ENCODE peak calls at places on chromosomes 1 and 21, in six cellular contexts. L, T, H, O, K and R are unnamed samples.

GRCh38 chr1:85297538-85297854 is 21.1 kb upstream of the BCL10 start:
- DNase-seq in L (no peak), T (no peak), H (no peak), O (no peak), K (no peak), R (no peak)

GRCh38 chr1:110214454-110215404 is 4.6 kb downstream of the KCNC4 start:
- DNase-seq in L (no peak), T (peak; percentile 9), H (no peak), O (no peak), K (no peak), R (no peak)

GRCh38 chr21:32099812-32100416 is 178.9 kb downstream of the MIS18A start:
- DNase-seq in L (no peak), T (peak; percentile 24), H (no peak), O (no peak), K (no peak), R (no peak)

GRCh38 chr1:93680121-93681094 is 1.2 kb downstream of the BCAR3 start:
- DNase-seq in L (peak; percentile 74), T (peak; percentile 91), H (peak; percentile 92), O (peak; percentile 63), K (peak; percentile 82), R (peak; percentile 86)

GRCh38 chr1:103779932-103780331 is 30.2 kb downstream of the AMY1C start:
- DNase-seq in L (no peak), T (no peak), H (no peak), O (no peak), K (no peak), R (no peak)

GRCh38 chr1:6727535-6727934 is 25.9 kb upstream of the DNAJC11 start:
- DNase-seq in L (peak; percentile 52), T (peak; percentile 54), H (peak; percentile 36), O (peak; percentile 30), K (no peak), R (peak; percentile 61)

GRCh38 chr1:46587072-46587471 is 17.0 kb downstream of the MKNK1 start:
- DNase-seq in L (no peak), T (no peak), H (no peak), O (peak; percentile 46), K (no peak), R (peak; percentile 36)

GRCh38 chr1:224333309-224333926 is 3.4 kb upstream of the NVL start:
- DNase-seq in L (no peak), T (peak; percentile 64), H (no peak), O (no peak), K (no peak), R (no peak)

GRCh38 chr1:15384301-15384901 is 25.3 kb upstream of the EFHD2 start:
- DNase-seq in L (no peak), T (no peak), H (no peak), O (no peak), K (no peak), R (peak; percentile 26)

GRCh38 chr1:19864304-19865160 is 17.7 kb upstream of the OTUD3 start:
- DNase-seq in L (no peak), T (no peak), H (no peak), O (no peak), K (no peak), R (no peak)

GRCh38 chr1:228097333-228098081 is 5.6 kb downstream of the C1orf35 start:
- DNase-seq in L (no peak), T (no peak), H (no peak), O (no peak), K (no peak), R (no peak)

GRCh38 chr1:89567797-89568196 is 43.2 kb downstream of the LRRC8B start:
- DNase-seq in L (no peak), T (no peak), H (no peak), O (no peak), K (no peak), R (no peak)

GRCh38 chr1:59083946-59084865 is 212.7 kb upstream of the FGGY start:
- DNase-seq in L (no peak), T (peak; percentile 41), H (no peak), O (no peak), K (no peak), R (no peak)

GRCh38 chr1:53256744-53257453 is 18.6 kb upstream of the MAGOH start:
- DNase-seq in L (no peak), T (no peak), H (no peak), O (no peak), K (no peak), R (no peak)

GRCh38 chr1:22889213-22889827 is 83.3 kb downstream of the LACTBL1 start:
- DNase-seq in L (no peak), T (peak; percentile 51), H (peak; percentile 41), O (no peak), K (no peak), R (no peak)

GRCh38 chr1:53080041-53080440 is 18.0 kb downstream of the PODN start:
- DNase-seq in L (no peak), T (no peak), H (no peak), O (no peak), K (no peak), R (no peak)

GRCh38 chr1:6184083-6184783 is 4.1 kb upstream of the CHD5 start:
- DNase-seq in L (no peak), T (no peak), H (no peak), O (no peak), K (no peak), R (no peak)

GRCh38 chr1:156608981-156609380 is 7.7 kb upstream of the GPATCH4 start:
- DNase-seq in L (no peak), T (no peak), H (no peak), O (no peak), K (no peak), R (peak; percentile 43)

GRCh38 chr21:41972511-41973205 is 18.8 kb upstream of the C2CD2 start:
- DNase-seq in L (peak; percentile 28), T (no peak), H (no peak), O (peak; percentile 2), K (no peak), R (no peak)

GRCh38 chr1:89931950-89932349 is 63.0 kb upstream of the ZNF326 start:
- DNase-seq in L (no peak), T (no peak), H (no peak), O (no peak), K (no peak), R (no peak)

GRCh38 chr1:2594001-2594640 is 7.5 kb downstream of the PRXL2B start:
- DNase-seq in L (peak; percentile 60), T (no peak), H (no peak), O (no peak), K (no peak), R (peak; percentile 65)

GRCh38 chr1:246734861-246735260 is 10.7 kb downstream of the SCCPDH start:
- DNase-seq in L (no peak), T (no peak), H (no peak), O (no peak), K (no peak), R (no peak)

GRCh38 chr1:168164771-168165170 is 14.0 kb upstream of the TIPRL start:
- DNase-seq in L (no peak), T (peak; percentile 12), H (no peak), O (no peak), K (no peak), R (no peak)

GRCh38 chr1:203650012-203650836 is 23.6 kb downstream of the ATP2B4 start:
- DNase-seq in L (peak; percentile 59), T (peak; percentile 74), H (no peak), O (no peak), K (no peak), R (peak; percentile 79)

GRCh38 chr1:903305-903704 is 20.4 kb upstream of the SAMD11 start:
- DNase-seq in L (peak; percentile 28), T (no peak), H (no peak), O (no peak), K (peak; percentile 6), R (no peak)

GRCh38 chr1:1197551-1198422 is 8.6 kb downstream of the TNFRSF18 start:
- DNase-seq in L (no peak), T (no peak), H (no peak), O (no peak), K (no peak), R (peak; percentile 7)

GRCh38 chr21:19011448-19011847 is 607.9 kb upstream of the TMPRSS15 start:
- DNase-seq in L (no peak), T (no peak), H (no peak), O (no peak), K (no peak), R (no peak)

GRCh38 chr1:243474384-243474851 is 218.6 kb downstream of the SDCCAG8 start:
- DNase-seq in L (no peak), T (no peak), H (no peak), O (no peak), K (no peak), R (no peak)

GRCh38 chr1:155499263-155499662 is 63.3 kb downstream of the ASH1L start:
- DNase-seq in L (no peak), T (peak; percentile 43), H (no peak), O (no peak), K (no peak), R (no peak)

GRCh38 chr21:38765056-38765455 is 40.7 kb upstream of the ETS2 start:
- DNase-seq in L (no peak), T (no peak), H (no peak), O (no peak), K (no peak), R (no peak)

GRCh38 chr1:29671446-29671845 is 435.1 kb downstream of the PTPRU start:
- DNase-seq in L (no peak), T (no peak), H (no peak), O (no peak), K (no peak), R (no peak)

GRCh38 chr1:167412920-167413319 is 105.4 kb downstream of the CD247 start:
- DNase-seq in L (no peak), T (no peak), H (no peak), O (no peak), K (no peak), R (no peak)

GRCh38 chr1:8352886-8353285 is 35.0 kb downstream of the SLC45A1 start:
- DNase-seq in L (no peak), T (no peak), H (no peak), O (no peak), K (no peak), R (no peak)

GRCh38 chr1:60753508-60753907 is 328.9 kb upstream of the NFIA start:
- DNase-seq in L (no peak), T (no peak), H (no peak), O (no peak), K (no peak), R (no peak)

GRCh38 chr21:35026617-35027557 is 22.2 kb downstream of the RUNX1 start:
- DNase-seq in L (peak; percentile 60), T (peak; percentile 48), H (no peak), O (no peak), K (no peak), R (peak; percentile 71)

GRCh38 chr1:10815863-10816195 is 19.4 kb upstream of the CASZ1 start:
- DNase-seq in L (no peak), T (no peak), H (no peak), O (no peak), K (no peak), R (peak; percentile 68)
- TF ChIP-seq POLR2A in L (no peak), T (no peak), H (no peak), O (no peak), K (no peak), R (no peak)

GRCh38 chr1:55232448-55233148 is 17.4 kb upstream of the USP24 start:
- DNase-seq in L (no peak), T (no peak), H (no peak), O (no peak), K (no peak), R (no peak)
- H3K27ac ChIP-seq in L (no peak overlapping the region), T (no peak overlapping the region), H (no peak overlapping the region), O (no peak overlapping the region), K (no peak overlapping the region), R (no peak overlapping the region)

GRCh38 chr1:55039342-55040082 is at the start of gene PCSK9:
- DNase-seq in L (peak; percentile 92), T (no peak), H (peak; percentile 39), O (no peak), K (no peak), R (no peak)
- TF ChIP-seq POLR2A in L (peak; percentile 81), T (no peak), H (no peak), O (no peak), K (no peak), R (no peak)

GRCh38 chr1:147756336-147756735 is 4.1 kb downstream of the GJA5 start:
- DNase-seq in L (no peak), T (no peak), H (no peak), O (no peak), K (no peak), R (no peak)
- H3K27ac ChIP-seq in L (no peak overlapping the region), T (no peak overlapping the region), H (no peak overlapping the region), O (no peak overlapping the region), K (no peak overlapping the region), R (no peak overlapping the region)